ENCODE peak calls at places on chromosomes 12 and 14, in ten cellular contexts. P, R, A, C, W, G, U, V, S and J are unnamed samples.

GRCh38 chr12:89323568-89324218 is 28.6 kb downstream of the DUSP6 start:
- DNase-seq in P (no peak), R (no peak), A (no peak), C (no peak), W (no peak), G (no peak), U (no peak), V (no peak), S (no peak), J (no peak)

GRCh38 chr14:31371651-31372050 is 48.7 kb downstream of the HEATR5A start:
- DNase-seq in P (no peak), R (no peak), A (no peak), C (no peak), W (no peak), G (no peak), U (no peak), V (no peak), S (no peak), J (no peak)

GRCh38 chr14:24681056-24681455 is 47.1 kb upstream of the GZMB start:
- DNase-seq in P (no peak), R (no peak), A (no peak), C (no peak), W (no peak), G (no peak), U (no peak), V (no peak), S (no peak), J (no peak)

GRCh38 chr12:80218925-80219714 is 119.8 kb downstream of the OTOGL start:
- DNase-seq in P (no peak), R (peak; percentile 52), A (no peak), C (no peak), W (no peak), G (no peak), U (no peak), V (no peak), S (no peak), J (no peak)

GRCh38 chr12:78778339-78778738 is 86.2 kb upstream of the SYT1 start:
- DNase-seq in P (no peak), R (no peak), A (no peak), C (no peak), W (no peak), G (no peak), U (no peak), V (no peak), S (no peak), J (no peak)

GRCh38 chr14:104595911-104596450 is 8.6 kb downstream of the TMEM179 start:
- DNase-seq in P (no peak), R (no peak), A (peak; percentile 42), C (no peak), W (no peak), G (no peak), U (no peak), V (no peak), S (no peak), J (no peak)

GRCh38 chr12:65232490-65233077 is 45.9 kb upstream of the MSRB3 start:
- DNase-seq in P (no peak), R (no peak), A (no peak), C (no peak), W (no peak), G (no peak), U (no peak), V (no peak), S (peak; percentile 62), J (no peak)

GRCh38 chr12:90839340-90839739 is 115.6 kb downstream of the CCER1 start:
- DNase-seq in P (no peak), R (no peak), A (no peak), C (no peak), W (no peak), G (no peak), U (no peak), V (no peak), S (no peak), J (no peak)

DNA sequence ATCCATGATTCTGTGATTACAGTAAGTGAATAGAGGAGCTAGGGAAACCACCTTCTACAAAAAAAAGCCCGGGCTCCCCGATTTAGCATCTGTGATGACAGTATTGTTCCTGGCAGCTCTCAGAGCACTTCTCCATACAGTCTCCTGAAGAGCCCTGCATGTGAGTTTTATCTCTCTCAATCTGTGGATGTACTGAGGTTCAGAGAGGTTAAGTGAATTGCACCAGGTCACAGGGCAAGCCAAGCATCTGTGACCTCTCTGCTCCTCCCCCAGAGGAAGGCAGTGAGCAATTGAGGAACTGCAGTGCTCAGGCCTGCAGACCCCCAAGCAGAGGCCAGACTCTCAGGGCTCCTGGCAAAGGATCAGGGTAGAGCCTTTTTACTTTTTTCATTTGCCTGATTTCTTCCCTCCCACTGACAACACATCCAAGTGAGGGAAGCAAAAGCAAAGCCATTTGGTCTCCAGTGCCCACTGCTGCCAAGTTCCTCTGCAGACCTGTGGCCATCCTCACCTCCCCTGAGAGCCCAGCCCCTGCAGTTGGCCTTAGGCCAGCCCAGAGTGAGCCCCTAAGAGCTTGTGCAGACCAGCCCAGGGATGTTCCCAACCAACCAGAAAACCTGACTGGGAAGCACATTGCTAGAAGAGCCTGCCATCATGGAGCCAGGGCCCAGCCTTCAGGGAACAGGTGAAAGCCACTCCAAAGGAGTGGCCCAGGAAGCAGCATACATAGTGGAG is 47.6 kb upstream of the PNMA1 start:
- DNase-seq in P (no peak), R (no peak), A (no peak), C (no peak), W (no peak), G (no peak), U (no peak), V (no peak), S (no peak), J (no peak)
- H3K4me1 ChIP-seq in P (peaks cover 88% of the 10 kb centered on the region), R (peaks cover 84% of the 10 kb centered on the region), A (peaks cover 89% of the 10 kb centered on the region), C (peaks cover 83% of the 10 kb centered on the region), W (peaks cover 12% of the 10 kb centered on the region), G (peaks cover 15% of the 10 kb centered on the region), U (peaks cover 54% of the 10 kb centered on the region), V (peaks cover 66% of the 10 kb centered on the region), S (peaks cover 41% of the 10 kb centered on the region), J (peaks cover 85% of the 10 kb centered on the region)

GRCh38 chr12:93594766-93595165 is 22.3 kb downstream of the SOCS2 start:
- DNase-seq in P (no peak), R (no peak), A (no peak), C (no peak), W (no peak), G (no peak), U (no peak), V (no peak), S (no peak), J (no peak)

GRCh38 chr12:93587601-93588000 is 15.1 kb downstream of the SOCS2 start:
- DNase-seq in P (no peak), R (no peak), A (no peak), C (no peak), W (no peak), G (no peak), U (no peak), V (no peak), S (no peak), J (no peak)

GRCh38 chr12:93592641-93593396 is 20.3 kb downstream of the SOCS2 start:
- DNase-seq in P (no peak), R (no peak), A (no peak), C (no peak), W (no peak), G (no peak), U (no peak), V (no peak), S (no peak), J (no peak)

GRCh38 chr12:93593833-93594232 is 21.4 kb downstream of the SOCS2 start:
- DNase-seq in P (no peak), R (no peak), A (no peak), C (no peak), W (no peak), G (no peak), U (no peak), V (no peak), S (peak; percentile 27), J (no peak)

GRCh38 chr12:93591137-93591868 is 18.8 kb downstream of the SOCS2 start:
- DNase-seq in P (peak; percentile 70), R (no peak), A (peak; percentile 91), C (peak; percentile 83), W (no peak), G (peak; percentile 53), U (peak; percentile 60), V (peak; percentile 72), S (peak; percentile 47), J (peak; percentile 94)
- TF ChIP-seq POLR2AphosphoS5 in P (peak; percentile 68), R (no peak), A (peak; percentile 78), C (peak; percentile 85), W (no peak), G (peak; percentile 53), U (peak; percentile 48), V (peak; percentile 62), S (no peak), J (peak; percentile 94)

GRCh38 chr14:100401031-100401692 is 78.0 kb downstream of the SLC25A47 start:
- DNase-seq in P (no peak), R (no peak), A (peak; percentile 70), C (no peak), W (no peak), G (no peak), U (no peak), V (no peak), S (no peak), J (no peak)
- H3K4me1 ChIP-seq in P (peaks cover 11% of the 10 kb centered on the region), R (peaks cover 39% of the 10 kb centered on the region), A (peaks cover 5% of the 10 kb centered on the region), C (peaks cover 5% of the 10 kb centered on the region), W (peaks cover 3% of the 10 kb centered on the region), G (no peaks in the 10 kb centered on the region), U (peaks cover 10% of the 10 kb centered on the region), V (peaks cover 3% of the 10 kb centered on the region), S (peaks cover 4% of the 10 kb centered on the region), J (peaks cover 5% of the 10 kb centered on the region)

GRCh38 chr14:76947838-76948184 is 80.7 kb downstream of the IRF2BPL start:
- DNase-seq in P (no peak), R (no peak), A (no peak), C (no peak), W (no peak), G (no peak), U (no peak), V (no peak), S (no peak), J (no peak)

GRCh38 chr14:76951149-76951548 is 77.4 kb downstream of the IRF2BPL start:
- DNase-seq in P (no peak), R (no peak), A (no peak), C (no peak), W (no peak), G (no peak), U (no peak), V (no peak), S (peak; percentile 64), J (no peak)

GRCh38 chr14:76948213-76948947 is 80.1 kb downstream of the IRF2BPL start:
- DNase-seq in P (peak; percentile 79), R (peak; percentile 46), A (no peak), C (peak; percentile 68), W (no peak), G (no peak), U (no peak), V (peak; percentile 64), S (peak; percentile 52), J (no peak)

GRCh38 chr14:76948976-76949375 is 79.5 kb downstream of the IRF2BPL start:
- DNase-seq in P (no peak), R (no peak), A (no peak), C (no peak), W (no peak), G (no peak), U (no peak), V (no peak), S (no peak), J (no peak)

DNA sequence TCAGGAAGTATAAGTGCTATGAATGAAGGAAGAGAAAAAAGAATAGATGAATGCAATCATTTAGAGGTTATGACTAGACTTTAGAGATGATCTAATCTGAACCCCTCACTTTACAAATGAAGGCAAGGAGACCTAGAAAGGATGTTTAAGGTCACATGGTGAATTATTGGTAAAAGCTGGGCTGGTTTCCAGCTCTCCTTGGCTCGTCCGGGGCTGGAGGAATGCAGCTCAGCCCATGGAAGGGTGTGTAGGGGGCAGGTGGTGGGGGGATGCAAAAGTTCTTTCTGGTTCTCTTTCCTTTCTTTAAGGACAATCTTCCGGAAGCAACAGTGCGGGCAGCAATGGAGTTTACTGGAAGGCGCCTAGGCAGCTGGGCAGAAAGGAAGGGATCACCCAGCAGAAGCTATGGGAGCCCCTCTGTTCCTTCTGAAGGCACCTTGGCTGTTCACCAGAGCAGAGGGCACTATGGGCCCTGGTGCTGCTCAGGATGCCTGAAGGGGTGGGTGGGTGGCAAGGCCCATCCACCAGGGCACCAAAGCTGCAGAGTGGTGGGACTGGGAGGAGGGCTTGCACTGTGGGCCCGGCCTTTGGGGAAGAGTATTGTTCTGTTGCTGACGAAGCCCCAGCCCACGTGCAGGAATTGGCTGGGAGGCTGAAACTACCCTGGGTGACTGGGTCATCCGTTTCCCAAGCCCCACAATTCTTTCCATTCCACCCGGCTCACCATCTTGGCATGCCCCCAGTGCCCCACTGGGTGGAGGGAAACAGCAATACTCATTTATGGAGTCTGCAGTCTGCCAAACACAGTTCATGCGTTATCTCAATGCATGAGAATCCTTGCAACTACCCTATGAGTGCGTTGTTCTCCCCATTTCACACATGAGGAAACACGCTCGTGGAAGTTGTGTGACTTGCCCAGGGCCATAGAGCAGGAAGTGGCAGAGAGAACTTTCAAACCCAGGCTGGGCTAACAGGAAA is 78.2 kb downstream of the IRF2BPL start:
- DNase-seq in P (no peak), R (no peak), A (no peak), C (no peak), W (no peak), G (no peak), U (peak; percentile 42), V (no peak), S (peak; percentile 95), J (no peak)
- TF ChIP-seq POLR2AphosphoS5 in P (no peak), R (no peak), A (no peak), C (no peak), W (no peak), G (no peak), U (peak; percentile 45), V (no peak), S (no peak), J (no peak)